ENCODE peak calls at places on chromosomes 13 and 19, in four cellular contexts. G, W, I and J are unnamed samples.

GRCh38 chr19:30091456-30091855 is 149.4 kb downstream of the URI1 start:
- DNase-seq in W (no peak), I (no peak), G (no peak), J (no peak)

GRCh38 chr19:3161453-3161852 is 17.1 kb upstream of the S1PR4 start:
- DNase-seq in W (no peak), G (no peak), I (peak; percentile 57), J (no peak)

GRCh38 chr13:19567820-19568534 is 6.6 kb upstream of the TPTE2 start:
- DNase-seq in G (no peak), I (no peak), W (no peak), J (no peak)

GRCh38 chr13:34360702-34361101 is 542.8 kb downstream of the RFC3 start:
- DNase-seq in I (peak; percentile 78), G (no peak), W (no peak), J (no peak)

GRCh38 chr19:14405380-14405757 is 13.8 kb downstream of the DDX39A start:
- DNase-seq in G (no peak), I (no peak), W (no peak), J (no peak)

GRCh38 chr13:75175575-75175974 is 306.4 kb downstream of the TBC1D4 start:
- DNase-seq in W (no peak), G (no peak), I (no peak), J (no peak)

GRCh38 chr19:33374406-33374703 is 846 bp downstream of the CEBPG start:
- DNase-seq in I (peak; percentile 35), G (no peak), W (no peak), J (peak; percentile 47)

GRCh38 chr13:98921015-98921414 is 56.8 kb downstream of the DOCK9 start:
- DNase-seq in G (no peak), W (no peak), I (no peak), J (no peak)

GRCh38 chr13:109256866-109257760 is 529.3 kb downstream of the IRS2 start:
- DNase-seq in I (peak; percentile 100), W (peak; percentile 32), G (no peak), J (peak; percentile 46)

GRCh38 chr19:40612831-40613668 is 11.9 kb downstream of the LTBP4 start:
- DNase-seq in I (no peak), G (no peak), W (peak; percentile 64), J (no peak)

GRCh38 chr13:35727881-35728280 is 251.4 kb upstream of the MAB21L1 start:
- DNase-seq in I (peak; percentile 35), G (no peak), W (no peak), J (no peak)

GRCh38 chr13:35723061-35723461 is 246.6 kb upstream of the MAB21L1 start:
- DNase-seq in G (no peak), I (no peak), W (no peak), J (no peak)

GRCh38 chr13:35723820-35724219 is 247.3 kb upstream of the MAB21L1 start:
- DNase-seq in I (no peak), G (no peak), W (no peak), J (no peak)

GRCh38 chr13:35722438-35723060 is 246.1 kb upstream of the MAB21L1 start:
- DNase-seq in I (no peak), W (no peak), G (no peak), J (no peak)

GRCh38 chr13:35724480-35724879 is 248.0 kb upstream of the MAB21L1 start:
- DNase-seq in I (no peak), G (no peak), W (no peak), J (no peak)
- H3K4me3 ChIP-seq in I (no peak overlapping the region), G (no peak overlapping the region), W (no peak overlapping the region), J (no peak overlapping the region)

GRCh38 chr13:94704347-94705080 is 7.8 kb downstream of the SOX21 start:
- DNase-seq in I (no peak), G (no peak), W (no peak), J (no peak)

GRCh38 chr13:94702181-94703041 is 9.9 kb downstream of the SOX21 start:
- DNase-seq in I (no peak), W (no peak), G (no peak), J (no peak)

GRCh38 chr13:94705081-94705751 is 7.1 kb downstream of the SOX21 start:
- DNase-seq in W (no peak), G (no peak), I (no peak), J (no peak)

GRCh38 chr13:94703271-94703670 is 9.1 kb downstream of the SOX21 start:
- DNase-seq in I (no peak), W (no peak), G (no peak), J (no peak)

DNA sequence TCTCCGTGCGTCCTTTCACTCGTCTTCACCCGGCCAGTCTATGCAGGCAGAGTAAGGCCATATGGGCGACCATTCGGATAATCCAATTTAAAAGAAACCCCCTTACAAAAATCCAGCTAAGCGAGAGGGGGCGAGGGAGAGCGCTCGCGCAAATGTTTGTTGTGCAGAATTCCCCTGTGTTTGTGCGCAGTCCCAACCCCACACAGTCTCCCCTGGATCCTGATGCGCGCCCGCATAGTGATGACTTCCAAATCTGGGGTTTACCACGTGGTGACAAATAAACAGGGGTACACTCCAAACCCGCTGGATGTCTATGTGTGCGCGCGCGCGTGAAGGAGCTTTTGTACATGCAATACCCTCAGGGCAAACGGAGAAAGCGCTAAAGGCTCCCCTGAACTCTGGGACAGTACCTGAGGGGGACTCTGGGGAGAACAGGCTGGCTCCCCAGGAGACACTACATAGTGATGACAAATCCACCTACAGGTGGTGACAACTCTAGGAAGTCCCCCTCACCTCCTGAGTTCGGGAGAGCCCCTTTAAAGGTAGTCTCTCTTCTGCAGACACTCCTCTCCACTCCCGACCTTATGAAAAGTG is 8.5 kb downstream of the SOX21 start:
- DNase-seq in I (no peak), W (no peak), G (no peak), J (no peak)
- H3K9me3 ChIP-seq in I (no peaks in the 10 kb centered on the region), W (no peaks in the 10 kb centered on the region), G (no peaks in the 10 kb centered on the region), J (no peaks in the 10 kb centered on the region)

GRCh38 chr19:16751701-16752100 is 32.1 kb downstream of the NWD1 start:
- DNase-seq in I (no peak), G (no peak), W (no peak), J (no peak)
- H3K27ac ChIP-seq in I (no peak overlapping the region), G (no peak overlapping the region), W (no peak overlapping the region), J (no peak overlapping the region)

DNA sequence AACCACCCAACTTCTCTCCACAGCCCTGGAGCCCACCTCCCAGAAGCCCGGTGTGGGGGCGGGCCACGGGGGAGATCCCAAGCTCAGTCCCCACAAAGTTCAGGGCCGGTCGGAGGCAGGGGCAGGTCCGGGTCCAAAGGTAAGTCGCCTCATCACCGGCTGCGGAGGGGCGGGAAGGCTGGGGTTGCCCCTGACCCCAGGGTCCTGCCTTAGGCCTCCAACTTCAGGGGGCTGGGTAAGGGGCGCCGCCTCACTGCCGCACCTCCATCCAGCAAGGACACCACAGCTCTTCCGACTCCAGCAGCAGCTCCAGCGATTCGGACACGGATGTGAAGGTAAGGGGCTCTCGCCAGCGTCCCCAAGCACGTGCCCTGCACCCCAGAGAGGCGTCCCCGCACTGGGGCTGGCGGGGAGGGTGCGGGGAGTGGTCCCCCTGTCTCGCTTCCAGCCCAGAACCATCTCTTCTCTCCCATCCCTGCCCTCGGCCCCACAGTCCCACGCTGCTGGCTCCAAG is 358 bp downstream of the C19orf33 start:
- DNase-seq in W (no peak), I (no peak), G (no peak), J (no peak)
- H3K4me3 ChIP-seq in W (peak overlapping the region; percentile 40), I (peak overlapping the region; percentile 78), G (no peak overlapping the region), J (no peak overlapping the region)

DNA sequence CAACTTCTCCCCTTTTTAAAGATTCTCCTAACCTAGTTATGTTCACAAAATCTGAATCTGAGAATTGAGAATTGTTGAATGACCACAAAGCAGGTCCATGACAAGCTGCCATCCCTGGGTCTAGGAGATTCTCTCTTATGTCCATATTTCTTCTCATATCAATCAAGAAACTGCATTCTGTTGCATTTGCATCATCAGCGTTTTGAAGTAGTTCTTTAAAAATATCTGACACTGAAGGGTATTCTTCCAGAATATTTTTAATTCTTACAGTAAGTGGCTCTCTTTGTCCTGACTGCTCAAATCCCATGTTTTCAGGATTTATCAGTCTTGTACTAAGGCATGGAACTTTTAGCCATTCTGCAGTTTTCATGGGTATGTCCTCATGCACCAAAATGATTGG is 94.3 kb downstream of the SACS start:
- DNase-seq in I (no peak), G (no peak), W (no peak), J (no peak)
- H3K9me3 ChIP-seq in I (peaks cover 10% of the 10 kb centered on the region), G (peaks cover 23% of the 10 kb centered on the region), W (no peaks in the 10 kb centered on the region), J (peaks cover 3% of the 10 kb centered on the region)

DNA sequence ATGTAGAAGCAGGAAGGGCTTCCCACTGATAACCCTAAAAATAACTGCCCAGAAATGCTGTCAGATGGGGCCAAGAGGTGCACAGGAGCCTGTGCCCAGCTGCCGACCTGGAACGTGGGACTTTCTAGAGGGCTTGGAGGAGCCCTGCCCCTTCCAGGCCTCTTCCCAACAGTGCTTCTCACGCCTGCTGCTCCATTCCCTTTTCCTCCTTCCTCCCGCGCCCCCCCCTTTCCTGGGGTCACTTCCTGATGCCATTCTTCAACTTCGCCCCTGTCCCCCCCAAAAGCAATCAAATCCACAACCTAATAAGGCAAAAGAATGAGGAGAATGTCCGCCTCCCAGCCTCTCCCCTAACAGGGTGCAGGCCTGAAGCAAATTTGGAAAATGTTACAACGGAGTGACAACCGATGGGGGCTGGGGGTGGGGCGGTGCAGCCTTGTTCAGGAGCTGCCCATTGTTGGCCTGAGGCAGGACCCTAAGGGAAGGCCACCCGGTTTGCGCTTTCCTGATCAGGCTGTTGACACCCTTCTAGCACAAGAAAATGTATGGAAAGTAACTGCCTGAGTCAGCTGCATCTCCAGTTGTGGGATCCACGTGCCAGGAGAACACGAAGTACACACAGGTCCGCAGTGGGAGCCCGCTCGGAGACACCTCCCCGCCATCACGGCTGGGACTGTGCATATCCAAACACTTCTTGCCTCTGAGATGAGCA is 18.7 kb downstream of the ACTN4 start:
- DNase-seq in I (no peak), G (no peak), W (peak; percentile 64), J (no peak)
- H3K27ac ChIP-seq in I (peak overlapping the region; percentile 84), G (peak overlapping the region; percentile 97), W (peak overlapping the region; percentile 91), J (peak overlapping the region; percentile 29)

GRCh38 chr19:15550273-15550672 is 41.9 kb downstream of the CYP4F22 start:
- DNase-seq in W (no peak), I (no peak), G (no peak), J (no peak)
- H3K4me3 ChIP-seq in W (no peak overlapping the region), I (no peak overlapping the region), G (no peak overlapping the region), J (no peak overlapping the region)